ENCODE peak calls at places on chromosomes 5 and 9, in nine cellular contexts. One of them, this sample, is unnamed.

GRCh38 chr9:18036364-18036896 is 437.5 kb upstream of the ADAMTSL1 start:
- DNase-seq in colonic mucosa: no peak
- DNase-seq in breast epithelium: no peak
- DNase-seq in activated CD4-positive, alpha-beta T cell treated with anti-CD3 and anti-CD28 coated beads for 4 hours: no peak
- DNase-seq in AG08395: no peak
- DNase-seq in activated T-helper 2 cell treated with anti-CD3 and anti-CD28 coated beads, Interferon-gamma antibody, Interleukin-2, Interleukin-4, amounts not matched to agents 10 μg/mL and 5 μg/mL and 100 μg/mL, durations not matched to agents 14 hours and 24 hours and 36 hours: no peak
- DNase-seq in GM10248: no peak
- DNase-seq in anterior cingulate cortex: no peak
- DNase-seq in LoVo: no peak
- DNase-seq in this sample: no peak

GRCh38 chr5:67160985-67161384 is 35.6 kb downstream of the CD180 start:
- DNase-seq in colonic mucosa: no peak
- DNase-seq in breast epithelium: peak; percentile 87
- DNase-seq in activated CD4-positive, alpha-beta T cell treated with anti-CD3 and anti-CD28 coated beads for 4 hours: peak; percentile 43
- DNase-seq in AG08395: peak; percentile 83
- DNase-seq in activated T-helper 2 cell treated with anti-CD3 and anti-CD28 coated beads, Interferon-gamma antibody, Interleukin-2, Interleukin-4, amounts not matched to agents 10 μg/mL and 5 μg/mL and 100 μg/mL, durations not matched to agents 14 hours and 24 hours and 36 hours: peak; percentile 28
- DNase-seq in GM10248: no peak
- DNase-seq in anterior cingulate cortex: no peak
- DNase-seq in LoVo: peak; percentile 76
- DNase-seq in this sample: peak; percentile 39

GRCh38 chr9:99235874-99236627 is 14.0 kb downstream of the SEC61B start:
- DNase-seq in colonic mucosa: no peak
- DNase-seq in breast epithelium: no peak
- DNase-seq in activated CD4-positive, alpha-beta T cell treated with anti-CD3 and anti-CD28 coated beads for 4 hours: no peak
- DNase-seq in AG08395: no peak
- DNase-seq in activated T-helper 2 cell treated with anti-CD3 and anti-CD28 coated beads, Interferon-gamma antibody, Interleukin-2, Interleukin-4, amounts not matched to agents 10 μg/mL and 5 μg/mL and 100 μg/mL, durations not matched to agents 14 hours and 24 hours and 36 hours: no peak
- DNase-seq in GM10248: peak; percentile 74
- DNase-seq in anterior cingulate cortex: no peak
- DNase-seq in LoVo: no peak
- DNase-seq in this sample: no peak

GRCh38 chr5:142108432-142109355 is at the start of gene NDFIP1:
- DNase-seq in colonic mucosa: peak; percentile 89
- DNase-seq in breast epithelium: peak; percentile 75
- DNase-seq in activated CD4-positive, alpha-beta T cell treated with anti-CD3 and anti-CD28 coated beads for 4 hours: peak; percentile 80
- DNase-seq in AG08395: peak; percentile 85
- DNase-seq in activated T-helper 2 cell treated with anti-CD3 and anti-CD28 coated beads, Interferon-gamma antibody, Interleukin-2, Interleukin-4, amounts not matched to agents 10 μg/mL and 5 μg/mL and 100 μg/mL, durations not matched to agents 14 hours and 24 hours and 36 hours: peak; percentile 85
- DNase-seq in GM10248: peak; percentile 78
- DNase-seq in anterior cingulate cortex: peak; percentile 73
- DNase-seq in LoVo: peak; percentile 92
- DNase-seq in this sample: peak; percentile 87

GRCh38 chr5:10825897-10826644 is 65.0 kb upstream of the DAP start:
- DNase-seq in colonic mucosa: no peak
- DNase-seq in breast epithelium: no peak
- DNase-seq in activated CD4-positive, alpha-beta T cell treated with anti-CD3 and anti-CD28 coated beads for 4 hours: no peak
- DNase-seq in AG08395: no peak
- DNase-seq in activated T-helper 2 cell treated with anti-CD3 and anti-CD28 coated beads, Interferon-gamma antibody, Interleukin-2, Interleukin-4, amounts not matched to agents 10 μg/mL and 5 μg/mL and 100 μg/mL, durations not matched to agents 14 hours and 24 hours and 36 hours: no peak
- DNase-seq in GM10248: peak; percentile 21
- DNase-seq in anterior cingulate cortex: no peak
- DNase-seq in LoVo: no peak
- DNase-seq in this sample: no peak

GRCh38 chr9:103707181-103707580 is 386.9 kb upstream of the SMC2 start:
- DNase-seq in colonic mucosa: no peak
- DNase-seq in breast epithelium: no peak
- DNase-seq in activated CD4-positive, alpha-beta T cell treated with anti-CD3 and anti-CD28 coated beads for 4 hours: no peak
- DNase-seq in AG08395: no peak
- DNase-seq in activated T-helper 2 cell treated with anti-CD3 and anti-CD28 coated beads, Interferon-gamma antibody, Interleukin-2, Interleukin-4, amounts not matched to agents 10 μg/mL and 5 μg/mL and 100 μg/mL, durations not matched to agents 14 hours and 24 hours and 36 hours: no peak
- DNase-seq in GM10248: no peak
- DNase-seq in anterior cingulate cortex: no peak
- DNase-seq in LoVo: no peak
- DNase-seq in this sample: no peak

GRCh38 chr5:174834081-174834480 is 109.7 kb downstream of the MSX2 start:
- DNase-seq in colonic mucosa: no peak
- DNase-seq in breast epithelium: no peak
- DNase-seq in activated CD4-positive, alpha-beta T cell treated with anti-CD3 and anti-CD28 coated beads for 4 hours: no peak
- DNase-seq in AG08395: no peak
- DNase-seq in activated T-helper 2 cell treated with anti-CD3 and anti-CD28 coated beads, Interferon-gamma antibody, Interleukin-2, Interleukin-4, amounts not matched to agents 10 μg/mL and 5 μg/mL and 100 μg/mL, durations not matched to agents 14 hours and 24 hours and 36 hours: no peak
- DNase-seq in GM10248: no peak
- DNase-seq in anterior cingulate cortex: no peak
- DNase-seq in LoVo: no peak
- DNase-seq in this sample: no peak

GRCh38 chr5:1763548-1763911 is 36.1 kb downstream of the MRPL36 start:
- DNase-seq in colonic mucosa: no peak
- DNase-seq in breast epithelium: peak; percentile 27
- DNase-seq in activated CD4-positive, alpha-beta T cell treated with anti-CD3 and anti-CD28 coated beads for 4 hours: peak; percentile 26
- DNase-seq in AG08395: peak; percentile 93
- DNase-seq in activated T-helper 2 cell treated with anti-CD3 and anti-CD28 coated beads, Interferon-gamma antibody, Interleukin-2, Interleukin-4, amounts not matched to agents 10 μg/mL and 5 μg/mL and 100 μg/mL, durations not matched to agents 14 hours and 24 hours and 36 hours: no peak
- DNase-seq in GM10248: peak; percentile 73
- DNase-seq in anterior cingulate cortex: no peak
- DNase-seq in LoVo: peak; percentile 29
- DNase-seq in this sample: peak; percentile 37

GRCh38 chr5:148309019-148309418 is 3.2 kb upstream of the SPINK7 start:
- DNase-seq in colonic mucosa: no peak
- DNase-seq in breast epithelium: no peak
- DNase-seq in activated CD4-positive, alpha-beta T cell treated with anti-CD3 and anti-CD28 coated beads for 4 hours: no peak
- DNase-seq in AG08395: no peak
- DNase-seq in activated T-helper 2 cell treated with anti-CD3 and anti-CD28 coated beads, Interferon-gamma antibody, Interleukin-2, Interleukin-4, amounts not matched to agents 10 μg/mL and 5 μg/mL and 100 μg/mL, durations not matched to agents 14 hours and 24 hours and 36 hours: no peak
- DNase-seq in GM10248: no peak
- DNase-seq in anterior cingulate cortex: no peak
- DNase-seq in LoVo: no peak
- DNase-seq in this sample: no peak

GRCh38 chr5:82544004-82544403 is 265.9 kb upstream of the RPS23 start:
- DNase-seq in colonic mucosa: no peak
- DNase-seq in breast epithelium: no peak
- DNase-seq in activated CD4-positive, alpha-beta T cell treated with anti-CD3 and anti-CD28 coated beads for 4 hours: no peak
- DNase-seq in AG08395: no peak
- DNase-seq in activated T-helper 2 cell treated with anti-CD3 and anti-CD28 coated beads, Interferon-gamma antibody, Interleukin-2, Interleukin-4, amounts not matched to agents 10 μg/mL and 5 μg/mL and 100 μg/mL, durations not matched to agents 14 hours and 24 hours and 36 hours: no peak
- DNase-seq in GM10248: no peak
- DNase-seq in anterior cingulate cortex: no peak
- DNase-seq in LoVo: no peak
- DNase-seq in this sample: no peak

GRCh38 chr5:137217599-137218200 is 281.4 kb downstream of the SPOCK1 start:
- DNase-seq in colonic mucosa: no peak
- DNase-seq in breast epithelium: no peak
- DNase-seq in activated CD4-positive, alpha-beta T cell treated with anti-CD3 and anti-CD28 coated beads for 4 hours: no peak
- DNase-seq in AG08395: peak; percentile 15
- DNase-seq in activated T-helper 2 cell treated with anti-CD3 and anti-CD28 coated beads, Interferon-gamma antibody, Interleukin-2, Interleukin-4, amounts not matched to agents 10 μg/mL and 5 μg/mL and 100 μg/mL, durations not matched to agents 14 hours and 24 hours and 36 hours: no peak
- DNase-seq in GM10248: no peak
- DNase-seq in anterior cingulate cortex: no peak
- DNase-seq in LoVo: no peak
- DNase-seq in this sample: no peak

GRCh38 chr5:175635854-175636253 is 22.0 kb upstream of the HRH2 start:
- DNase-seq in colonic mucosa: no peak
- DNase-seq in breast epithelium: no peak
- DNase-seq in activated CD4-positive, alpha-beta T cell treated with anti-CD3 and anti-CD28 coated beads for 4 hours: no peak
- DNase-seq in AG08395: no peak
- DNase-seq in activated T-helper 2 cell treated with anti-CD3 and anti-CD28 coated beads, Interferon-gamma antibody, Interleukin-2, Interleukin-4, amounts not matched to agents 10 μg/mL and 5 μg/mL and 100 μg/mL, durations not matched to agents 14 hours and 24 hours and 36 hours: no peak
- DNase-seq in GM10248: no peak
- DNase-seq in anterior cingulate cortex: no peak
- DNase-seq in LoVo: no peak
- DNase-seq in this sample: no peak

GRCh38 chr9:129242971-129243561 is 65.0 kb upstream of the IER5L start:
- DNase-seq in colonic mucosa: no peak
- DNase-seq in breast epithelium: no peak
- DNase-seq in activated CD4-positive, alpha-beta T cell treated with anti-CD3 and anti-CD28 coated beads for 4 hours: no peak
- DNase-seq in AG08395: peak; percentile 43
- DNase-seq in activated T-helper 2 cell treated with anti-CD3 and anti-CD28 coated beads, Interferon-gamma antibody, Interleukin-2, Interleukin-4, amounts not matched to agents 10 μg/mL and 5 μg/mL and 100 μg/mL, durations not matched to agents 14 hours and 24 hours and 36 hours: no peak
- DNase-seq in GM10248: no peak
- DNase-seq in anterior cingulate cortex: no peak
- DNase-seq in LoVo: no peak
- DNase-seq in this sample: no peak

GRCh38 chr9:132182609-132183073 is 20.8 kb downstream of the NTNG2 start:
- DNase-seq in colonic mucosa: no peak
- DNase-seq in breast epithelium: no peak
- DNase-seq in activated CD4-positive, alpha-beta T cell treated with anti-CD3 and anti-CD28 coated beads for 4 hours: no peak
- DNase-seq in AG08395: no peak
- DNase-seq in activated T-helper 2 cell treated with anti-CD3 and anti-CD28 coated beads, Interferon-gamma antibody, Interleukin-2, Interleukin-4, amounts not matched to agents 10 μg/mL and 5 μg/mL and 100 μg/mL, durations not matched to agents 14 hours and 24 hours and 36 hours: no peak
- DNase-seq in GM10248: no peak
- DNase-seq in anterior cingulate cortex: no peak
- DNase-seq in LoVo: no peak
- DNase-seq in this sample: no peak

GRCh38 chr9:21789541-21790037 is 12.8 kb upstream of the MTAP start:
- DNase-seq in colonic mucosa: peak; percentile 60
- DNase-seq in breast epithelium: peak; percentile 70
- DNase-seq in activated CD4-positive, alpha-beta T cell treated with anti-CD3 and anti-CD28 coated beads for 4 hours: peak; percentile 47
- DNase-seq in AG08395: peak; percentile 74
- DNase-seq in activated T-helper 2 cell treated with anti-CD3 and anti-CD28 coated beads, Interferon-gamma antibody, Interleukin-2, Interleukin-4, amounts not matched to agents 10 μg/mL and 5 μg/mL and 100 μg/mL, durations not matched to agents 14 hours and 24 hours and 36 hours: peak; percentile 30
- DNase-seq in GM10248: peak; percentile 58
- DNase-seq in anterior cingulate cortex: no peak
- DNase-seq in LoVo: peak; percentile 90
- DNase-seq in this sample: peak; percentile 51

GRCh38 chr9:27094640-27095039 is 14.4 kb upstream of the TEK start:
- DNase-seq in colonic mucosa: no peak
- DNase-seq in breast epithelium: no peak
- DNase-seq in activated CD4-positive, alpha-beta T cell treated with anti-CD3 and anti-CD28 coated beads for 4 hours: no peak
- DNase-seq in AG08395: peak; percentile 81
- DNase-seq in activated T-helper 2 cell treated with anti-CD3 and anti-CD28 coated beads, Interferon-gamma antibody, Interleukin-2, Interleukin-4, amounts not matched to agents 10 μg/mL and 5 μg/mL and 100 μg/mL, durations not matched to agents 14 hours and 24 hours and 36 hours: no peak
- DNase-seq in GM10248: no peak
- DNase-seq in anterior cingulate cortex: no peak
- DNase-seq in LoVo: no peak
- DNase-seq in this sample: no peak

GRCh38 chr5:53944981-53945380 is 365.4 kb downstream of the ARL15 start:
- DNase-seq in colonic mucosa: no peak
- DNase-seq in breast epithelium: no peak
- DNase-seq in activated CD4-positive, alpha-beta T cell treated with anti-CD3 and anti-CD28 coated beads for 4 hours: no peak
- DNase-seq in AG08395: no peak
- DNase-seq in activated T-helper 2 cell treated with anti-CD3 and anti-CD28 coated beads, Interferon-gamma antibody, Interleukin-2, Interleukin-4, amounts not matched to agents 10 μg/mL and 5 μg/mL and 100 μg/mL, durations not matched to agents 14 hours and 24 hours and 36 hours: no peak
- DNase-seq in GM10248: no peak
- DNase-seq in anterior cingulate cortex: no peak
- DNase-seq in LoVo: no peak
- DNase-seq in this sample: no peak

GRCh38 chr9:136178061-136178772 is 26.7 kb downstream of the LHX3 start:
- DNase-seq in colonic mucosa: no peak
- DNase-seq in breast epithelium: no peak
- DNase-seq in activated CD4-positive, alpha-beta T cell treated with anti-CD3 and anti-CD28 coated beads for 4 hours: no peak
- DNase-seq in AG08395: no peak
- DNase-seq in activated T-helper 2 cell treated with anti-CD3 and anti-CD28 coated beads, Interferon-gamma antibody, Interleukin-2, Interleukin-4, amounts not matched to agents 10 μg/mL and 5 μg/mL and 100 μg/mL, durations not matched to agents 14 hours and 24 hours and 36 hours: no peak
- DNase-seq in GM10248: no peak
- DNase-seq in anterior cingulate cortex: no peak
- DNase-seq in LoVo: no peak
- DNase-seq in this sample: no peak

GRCh38 chr9:135409286-135410200 is 70.0 kb upstream of the PPP1R26 start:
- DNase-seq in colonic mucosa: no peak
- DNase-seq in breast epithelium: no peak
- DNase-seq in activated CD4-positive, alpha-beta T cell treated with anti-CD3 and anti-CD28 coated beads for 4 hours: no peak
- DNase-seq in AG08395: no peak
- DNase-seq in activated T-helper 2 cell treated with anti-CD3 and anti-CD28 coated beads, Interferon-gamma antibody, Interleukin-2, Interleukin-4, amounts not matched to agents 10 μg/mL and 5 μg/mL and 100 μg/mL, durations not matched to agents 14 hours and 24 hours and 36 hours: no peak
- DNase-seq in GM10248: no peak
- DNase-seq in anterior cingulate cortex: no peak
- DNase-seq in LoVo: no peak
- DNase-seq in this sample: no peak

GRCh38 chr5:78671609-78672008 is 23.0 kb upstream of the LHFPL2 start:
- DNase-seq in colonic mucosa: peak; percentile 74
- DNase-seq in breast epithelium: no peak
- DNase-seq in activated CD4-positive, alpha-beta T cell treated with anti-CD3 and anti-CD28 coated beads for 4 hours: no peak
- DNase-seq in AG08395: no peak
- DNase-seq in activated T-helper 2 cell treated with anti-CD3 and anti-CD28 coated beads, Interferon-gamma antibody, Interleukin-2, Interleukin-4, amounts not matched to agents 10 μg/mL and 5 μg/mL and 100 μg/mL, durations not matched to agents 14 hours and 24 hours and 36 hours: no peak
- DNase-seq in GM10248: no peak
- DNase-seq in anterior cingulate cortex: no peak
- DNase-seq in LoVo: peak; percentile 81
- DNase-seq in this sample: no peak

GRCh38 chr9:134971196-134971595 is 53.5 kb upstream of the FCN1 start:
- DNase-seq in colonic mucosa: no peak
- DNase-seq in breast epithelium: no peak
- DNase-seq in activated CD4-positive, alpha-beta T cell treated with anti-CD3 and anti-CD28 coated beads for 4 hours: no peak
- DNase-seq in AG08395: no peak
- DNase-seq in activated T-helper 2 cell treated with anti-CD3 and anti-CD28 coated beads, Interferon-gamma antibody, Interleukin-2, Interleukin-4, amounts not matched to agents 10 μg/mL and 5 μg/mL and 100 μg/mL, durations not matched to agents 14 hours and 24 hours and 36 hours: no peak
- DNase-seq in GM10248: no peak
- DNase-seq in anterior cingulate cortex: no peak
- DNase-seq in LoVo: no peak
- DNase-seq in this sample: no peak

GRCh38 chr5:138986186-138986775 is 111.1 kb upstream of the LRRTM2 start:
- DNase-seq in colonic mucosa: no peak
- DNase-seq in breast epithelium: no peak
- DNase-seq in activated CD4-positive, alpha-beta T cell treated with anti-CD3 and anti-CD28 coated beads for 4 hours: no peak
- DNase-seq in AG08395: no peak
- DNase-seq in activated T-helper 2 cell treated with anti-CD3 and anti-CD28 coated beads, Interferon-gamma antibody, Interleukin-2, Interleukin-4, amounts not matched to agents 10 μg/mL and 5 μg/mL and 100 μg/mL, durations not matched to agents 14 hours and 24 hours and 36 hours: no peak
- DNase-seq in GM10248: no peak
- DNase-seq in anterior cingulate cortex: no peak
- DNase-seq in LoVo: no peak
- DNase-seq in this sample: no peak

GRCh38 chr5:116388564-116389258 is 185.9 kb downstream of the SEMA6A start:
- DNase-seq in colonic mucosa: no peak
- DNase-seq in breast epithelium: no peak
- DNase-seq in activated CD4-positive, alpha-beta T cell treated with anti-CD3 and anti-CD28 coated beads for 4 hours: no peak
- DNase-seq in AG08395: no peak
- DNase-seq in activated T-helper 2 cell treated with anti-CD3 and anti-CD28 coated beads, Interferon-gamma antibody, Interleukin-2, Interleukin-4, amounts not matched to agents 10 μg/mL and 5 μg/mL and 100 μg/mL, durations not matched to agents 14 hours and 24 hours and 36 hours: no peak
- DNase-seq in GM10248: no peak
- DNase-seq in anterior cingulate cortex: no peak
- DNase-seq in LoVo: no peak
- DNase-seq in this sample: no peak

This sample was measured in activated naive CD4-positive, alpha-beta T cell treated with anti-CD3 and anti-CD28 coated beads, Interleukin-2, amount 50 U/mL, for 16 hours.